ENCODE peak calls at places on chromosomes 2 and 18, in eight cellular contexts. J, E, M, A, I, W, K and B are unnamed samples.

GRCh38 chr2:190404487-190404886 is 3.7 kb upstream of the MFSD6 start:
- DNase-seq in W (peak), E (no peak), K (peak), M (peak), J (no peak), A (peak), I (no peak), B (no peak)

GRCh38 chr18:11512096-11513030 is 97.0 kb upstream of the SLC35G4 start:
- DNase-seq in K (peak), I (peak), J (no peak), M (no peak), E (no peak), W (peak), A (no peak), B (no peak)

GRCh38 chr2:202429164-202429980 is 53.2 kb downstream of the BMPR2 start:
- DNase-seq in E (no peak), M (no peak), K (no peak), I (peak), A (no peak), W (peak), J (no peak), B (no peak)

GRCh38 chr2:159290289-159290907 is 3.9 kb upstream of the WDSUB1 start:
- DNase-seq in W (peak), E (no peak), M (no peak), K (peak), A (no peak), I (peak), J (peak), B (no peak)

GRCh38 chr2:222413295-222413911 is 10.9 kb upstream of the SGPP2 start:
- DNase-seq in I (no peak), M (no peak), K (no peak), A (no peak), J (no peak), E (no peak), W (no peak), B (no peak)

GRCh38 chr2:221345516-221345915 is 226.6 kb downstream of the EPHA4 start:
- DNase-seq in J (no peak), I (no peak), M (no peak), W (no peak), K (no peak), A (no peak), E (no peak), B (no peak)

GRCh38 chr18:65608471-65608870 is 142.3 kb upstream of the CDH7 start:
- DNase-seq in M (no peak), I (no peak), J (no peak), W (no peak), K (no peak), E (no peak), A (no peak), B (no peak)

GRCh38 chr2:114698504-114698903 is 256.1 kb downstream of the DPP10 start:
- DNase-seq in W (no peak), A (no peak), J (no peak), E (no peak), M (no peak), K (no peak), I (no peak), B (no peak)

GRCh38 chr2:102063360-102063947 is 71.7 kb downstream of the IL1R2 start:
- DNase-seq in M (no peak), A (peak), W (peak), E (peak), J (no peak), I (peak), K (peak), B (peak)

GRCh38 chr2:127843677-127844076 is 14.3 kb downstream of the POLR2D start:
- DNase-seq in A (no peak), I (no peak), J (no peak), M (no peak), K (no peak), E (no peak), W (no peak), B (no peak)

GRCh38 chr18:23885750-23886149 is 128.8 kb upstream of the TTC39C start:
- DNase-seq in K (no peak), J (no peak), A (no peak), I (no peak), W (no peak), E (no peak), M (no peak), B (no peak)

GRCh38 chr2:189444322-189444721 is 3.0 kb downstream of the WDR75 start:
- DNase-seq in I (no peak), E (no peak), W (peak), M (no peak), K (peak), A (no peak), J (no peak), B (no peak)

GRCh38 chr2:136025057-136025973 is 39.9 kb upstream of the DARS1 start:
- DNase-seq in W (peak), M (peak), J (peak), I (no peak), A (no peak), K (no peak), E (peak), B (no peak)

GRCh38 chr18:73340135-73340934 is 472.5 kb upstream of the NETO1 start:
- DNase-seq in W (peak), J (no peak), K (peak), M (no peak), A (peak), I (peak), E (no peak), B (no peak)

GRCh38 chr18:9918016-9918680 is 4.3 kb downstream of the VAPA start:
- DNase-seq in M (no peak), E (no peak), A (peak), J (no peak), I (no peak), W (peak), K (peak), B (no peak)

GRCh38 chr2:61853086-61853847 is 593 bp downstream of the FAM161A start:
- DNase-seq in A (peak), M (no peak), W (peak), K (peak), I (no peak), E (peak), J (no peak), B (no peak)

GRCh38 chr2:97747716-97748115 is 34.3 kb downstream of the ZAP70 start:
- DNase-seq in M (no peak), W (peak), I (no peak), A (no peak), J (no peak), E (no peak), K (no peak), B (no peak)

GRCh38 chr2:177148477-177149154 is 64.0 kb upstream of the HNRNPA3 start:
- DNase-seq in W (peak), K (peak), J (peak), A (peak), I (peak), M (peak), E (peak), B (peak)

GRCh38 chr2:178401994-178402437 is 49.0 kb downstream of the PRKRA start:
- DNase-seq in M (no peak), J (no peak), K (no peak), W (no peak), E (no peak), A (no peak), I (no peak), B (no peak)

GRCh38 chr2:239249781-239250180 is 151.0 kb downstream of the HDAC4 start:
- DNase-seq in A (no peak), W (peak), K (no peak), I (peak), M (no peak), E (peak), J (peak), B (no peak)

GRCh38 chr2:76613330-76613729 is 902.6 kb upstream of the GCFC2 start:
- DNase-seq in E (no peak), W (no peak), M (peak), K (no peak), A (no peak), J (no peak), I (no peak), B (no peak)

DNA sequence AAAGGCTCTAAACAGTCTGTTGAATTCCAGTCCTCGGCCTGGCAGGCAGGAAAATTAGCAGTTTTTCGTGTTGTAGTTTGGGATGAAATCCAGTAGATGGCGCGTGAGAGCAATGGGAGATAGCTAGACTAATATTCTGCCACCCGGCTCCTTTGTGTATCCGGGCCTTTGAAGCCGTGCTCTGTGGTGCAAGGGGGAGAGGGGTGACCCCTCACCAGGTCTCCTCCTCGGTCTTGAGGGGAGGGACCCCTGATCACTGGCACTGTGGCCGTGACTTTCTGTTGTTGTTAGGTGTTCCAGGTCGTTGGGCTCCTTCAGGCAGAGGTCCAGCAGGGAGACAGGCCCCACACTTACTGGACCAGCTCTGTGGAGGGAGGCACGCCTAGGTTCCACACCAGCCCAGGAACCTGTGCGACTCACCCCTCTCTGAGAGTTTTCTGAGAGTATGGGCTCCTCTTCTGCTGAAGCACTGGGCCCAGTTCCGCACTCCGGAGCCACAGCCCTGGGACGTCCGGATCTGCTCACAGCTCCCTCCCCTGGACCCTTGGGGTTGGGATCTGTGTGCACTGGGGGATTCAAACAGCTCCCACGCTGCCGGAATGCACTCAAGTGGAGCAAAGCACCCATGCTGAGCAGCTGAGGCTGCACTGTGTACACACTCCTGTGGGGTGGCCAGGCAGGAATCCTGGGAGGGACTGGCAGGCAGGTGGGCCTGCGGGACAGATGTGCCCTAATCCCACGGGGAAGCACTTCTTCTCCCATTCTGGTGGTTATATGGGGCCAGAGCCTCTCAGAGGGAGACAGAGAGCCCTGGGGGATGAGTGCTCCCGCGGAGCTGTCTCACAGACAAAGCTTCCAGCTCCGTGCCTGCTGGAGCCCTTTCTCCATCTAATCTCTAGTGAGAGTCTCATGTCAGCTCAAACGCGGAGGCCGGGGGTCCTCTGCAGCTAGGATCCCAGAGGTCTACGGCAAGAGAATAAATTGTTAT is 8.8 kb downstream of the GKN2 start:
- DNase-seq in J (no peak), E (peak), A (peak), W (peak), K (peak), I (peak), M (peak), B (no peak)
- TF ChIP-seq CTCF in J (peak), E (peak), A (peak), W (peak), K (peak), I (peak), M (peak), B (peak)

DNA sequence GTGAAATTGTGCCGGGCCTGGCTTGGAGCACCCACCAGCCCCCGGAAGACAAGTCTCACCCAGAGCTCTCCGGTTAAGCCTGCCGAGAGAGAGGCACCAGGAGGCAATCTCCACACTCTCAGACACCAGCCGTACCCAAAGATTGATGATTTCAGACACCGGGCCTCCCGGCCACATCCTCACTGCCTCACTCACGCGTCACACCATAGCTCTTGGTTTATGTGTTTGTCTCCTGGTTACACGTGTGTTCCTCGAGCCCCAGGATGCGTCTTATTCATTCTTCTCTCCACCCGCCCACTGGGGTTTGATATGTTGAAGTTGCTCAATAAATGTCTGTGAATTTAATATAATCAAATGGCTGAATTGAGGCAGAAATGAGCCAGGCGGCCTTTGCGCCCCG is 203.8 kb downstream of the KLHL29 start:
- DNase-seq in E (no peak), I (no peak), K (no peak), W (no peak), M (no peak), A (no peak), J (peak), B (no peak)
- TF ChIP-seq CTCF in E (no peak), I (no peak), K (no peak), W (no peak), M (no peak), A (no peak), J (no peak), B (no peak)

GRCh38 chr2:89848763-89849162 is 1157.3 kb downstream of the RPIA start:
- DNase-seq in A (no peak), E (no peak), I (no peak), W (no peak), J (no peak), K (no peak), M (no peak), B (no peak)
- TF ChIP-seq CTCF in A (no peak), E (no peak), I (no peak), W (no peak), J (no peak), K (no peak), M (no peak), B (no peak)

GRCh38 chr18:56235061-56235772 is 403.2 kb downstream of the TXNL1 start:
- DNase-seq in J (no peak), E (no peak), M (no peak), K (no peak), I (no peak), W (no peak), A (no peak), B (no peak)

GRCh38 chr18:56233595-56233994 is 404.8 kb downstream of the TXNL1 start:
- DNase-seq in K (peak), I (peak), A (no peak), J (no peak), W (peak), M (no peak), E (no peak), B (no peak)

GRCh38 chr18:56240405-56240804 is 398.0 kb downstream of the TXNL1 start:
- DNase-seq in A (no peak), K (no peak), E (no peak), W (peak), I (peak), M (no peak), J (no peak), B (no peak)

GRCh38 chr18:56235773-56236115 is 402.6 kb downstream of the TXNL1 start:
- DNase-seq in K (no peak), A (no peak), M (no peak), J (no peak), E (no peak), I (no peak), W (no peak), B (no peak)

DNA sequence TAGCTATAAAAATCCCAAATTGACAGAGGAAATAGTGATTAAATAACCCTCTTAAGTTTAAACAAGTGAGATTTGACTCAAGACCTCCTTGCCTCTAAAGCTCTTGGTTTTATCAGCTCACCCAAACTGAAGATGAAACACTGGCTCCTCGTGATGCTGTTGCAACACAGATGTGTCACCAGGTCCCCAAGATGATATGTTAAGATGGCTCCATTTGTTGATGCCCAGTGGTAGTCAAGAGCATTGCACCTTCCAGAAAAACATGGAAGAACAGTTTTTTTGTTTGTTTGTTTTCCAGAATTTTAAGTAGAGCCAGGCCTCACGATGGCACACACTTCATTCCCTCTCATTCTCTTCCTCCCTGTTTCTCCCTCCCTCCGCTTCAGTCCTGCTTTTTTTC is 399.8 kb downstream of the TXNL1 start:
- DNase-seq in A (no peak), I (no peak), W (peak), J (no peak), E (no peak), M (no peak), K (no peak), B (no peak)
- TF ChIP-seq CTCF in A (peak), I (peak), W (peak), J (no peak), E (no peak), M (peak), K (no peak), B (no peak)

DNA sequence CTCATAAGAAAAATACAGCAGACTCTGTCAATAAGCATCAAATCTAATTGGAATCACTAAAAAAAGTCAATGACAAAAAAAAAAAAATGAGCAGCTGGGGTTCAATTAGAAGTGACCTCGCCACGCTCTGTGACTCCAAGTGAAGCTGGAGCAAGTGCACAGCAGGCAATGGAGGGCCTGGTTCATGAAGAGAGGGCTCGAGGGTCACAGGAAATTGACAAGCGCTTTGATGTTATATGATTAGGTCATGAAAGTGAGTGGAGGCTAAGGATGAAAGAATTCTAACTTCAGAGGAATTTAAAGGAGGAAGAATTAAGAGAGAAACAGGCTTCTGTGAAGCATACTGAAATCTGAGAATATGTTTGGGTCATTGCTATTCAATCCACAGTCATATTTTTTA is 85.4 kb upstream of the TMEM18 start:
- DNase-seq in W (no peak), K (no peak), E (no peak), J (no peak), M (no peak), I (no peak), A (no peak), B (no peak)
- TF ChIP-seq CTCF in W (no peak), K (no peak), E (no peak), J (no peak), M (no peak), I (no peak), A (no peak), B (no peak)